ENCODE peak calls at places on chromosomes 5 and 9, in eight cellular contexts. One of them, this sample, is unnamed. For H3K4me1, the result is how much of the 10 kb centered on the place peaks cover.

GRCh38 chr9:34072868-34073590 is 24.3 kb upstream of the UBAP2 start:
- DNase-seq in thyroid gland: peak
- DNase-seq in MM.1S: no peak
- DNase-seq in heart right ventricle: no peak
- DNase-seq in tibial artery: no peak
- DNase-seq in Panc1: no peak
- DNase-seq in upper lobe of right lung: no peak
- DNase-seq in pancreas: no peak
- DNase-seq in this sample: no peak

GRCh38 chr9:130763585-130764200 is 70.1 kb downstream of the EXOSC2 start:
- DNase-seq in upper lobe of right lung: no peak
- DNase-seq in heart right ventricle: no peak
- DNase-seq in MM.1S: no peak
- DNase-seq in pancreas: no peak
- DNase-seq in thyroid gland: no peak
- DNase-seq in Panc1: no peak
- DNase-seq in tibial artery: no peak
- DNase-seq in this sample: no peak

GRCh38 chr9:120909904-120910303 is 16.7 kb downstream of the TRAF1 start:
- DNase-seq in upper lobe of right lung: no peak
- DNase-seq in pancreas: no peak
- DNase-seq in tibial artery: no peak
- DNase-seq in thyroid gland: no peak
- DNase-seq in Panc1: no peak
- DNase-seq in heart right ventricle: no peak
- DNase-seq in MM.1S: no peak
- DNase-seq in this sample: no peak

GRCh38 chr5:172437445-172438303 is 16.7 kb downstream of the SH3PXD2B start:
- DNase-seq in tibial artery: peak
- DNase-seq in upper lobe of right lung: peak
- DNase-seq in Panc1: no peak
- DNase-seq in MM.1S: no peak
- DNase-seq in heart right ventricle: peak
- DNase-seq in pancreas: peak
- DNase-seq in thyroid gland: peak
- DNase-seq in this sample: peak

GRCh38 chr5:54443264-54443663 is 12.2 kb upstream of the HSPB3 start:
- DNase-seq in Panc1: no peak
- DNase-seq in upper lobe of right lung: no peak
- DNase-seq in heart right ventricle: no peak
- DNase-seq in thyroid gland: no peak
- DNase-seq in pancreas: no peak
- DNase-seq in MM.1S: peak
- DNase-seq in tibial artery: no peak
- DNase-seq in this sample: no peak

GRCh38 chr5:68994645-68995044 is 99.2 kb upstream of the SLC30A5 start:
- DNase-seq in upper lobe of right lung: no peak
- DNase-seq in heart right ventricle: no peak
- DNase-seq in thyroid gland: no peak
- DNase-seq in MM.1S: no peak
- DNase-seq in pancreas: no peak
- DNase-seq in tibial artery: no peak
- DNase-seq in Panc1: no peak
- DNase-seq in this sample: no peak

GRCh38 chr5:82766216-82766615 is 311.0 kb downstream of the TMEM167A start:
- DNase-seq in heart right ventricle: no peak
- DNase-seq in thyroid gland: no peak
- DNase-seq in pancreas: no peak
- DNase-seq in upper lobe of right lung: no peak
- DNase-seq in tibial artery: no peak
- DNase-seq in MM.1S: no peak
- DNase-seq in Panc1: no peak
- DNase-seq in this sample: no peak

GRCh38 chr9:106307670-106308069 is 555.3 kb upstream of the ZNF462 start:
- DNase-seq in heart right ventricle: no peak
- DNase-seq in pancreas: no peak
- DNase-seq in upper lobe of right lung: no peak
- DNase-seq in tibial artery: no peak
- DNase-seq in MM.1S: no peak
- DNase-seq in Panc1: no peak
- DNase-seq in thyroid gland: no peak
- DNase-seq in this sample: no peak

GRCh38 chr5:162474239-162474638 is 406.7 kb downstream of the GABRG2 start:
- DNase-seq in Panc1: no peak
- DNase-seq in pancreas: no peak
- DNase-seq in heart right ventricle: no peak
- DNase-seq in MM.1S: no peak
- DNase-seq in tibial artery: no peak
- DNase-seq in thyroid gland: no peak
- DNase-seq in upper lobe of right lung: no peak
- DNase-seq in this sample: no peak

GRCh38 chr5:146662229-146662628 is 146.2 kb upstream of the GPR151 start:
- DNase-seq in heart right ventricle: no peak
- DNase-seq in thyroid gland: no peak
- DNase-seq in pancreas: no peak
- DNase-seq in tibial artery: no peak
- DNase-seq in Panc1: no peak
- DNase-seq in upper lobe of right lung: no peak
- DNase-seq in MM.1S: peak
- DNase-seq in this sample: no peak

GRCh38 chr9:128243486-128244415 is 32.1 kb downstream of the GOLGA2 start:
- DNase-seq in thyroid gland: no peak
- DNase-seq in MM.1S: no peak
- DNase-seq in upper lobe of right lung: no peak
- DNase-seq in pancreas: no peak
- DNase-seq in tibial artery: peak
- DNase-seq in heart right ventricle: peak
- DNase-seq in Panc1: no peak
- DNase-seq in this sample: no peak

GRCh38 chr9:128246471-128246870 is 29.3 kb downstream of the GOLGA2 start:
- DNase-seq in thyroid gland: no peak
- DNase-seq in upper lobe of right lung: no peak
- DNase-seq in MM.1S: no peak
- DNase-seq in heart right ventricle: no peak
- DNase-seq in pancreas: no peak
- DNase-seq in Panc1: no peak
- DNase-seq in tibial artery: no peak
- DNase-seq in this sample: no peak

GRCh38 chr9:128247191-128247803 is 28.5 kb downstream of the GOLGA2 start:
- DNase-seq in MM.1S: no peak
- DNase-seq in upper lobe of right lung: no peak
- DNase-seq in tibial artery: no peak
- DNase-seq in Panc1: no peak
- DNase-seq in heart right ventricle: no peak
- DNase-seq in pancreas: no peak
- DNase-seq in thyroid gland: no peak
- DNase-seq in this sample: no peak

GRCh38 chr9:128244443-128245226 is 31.2 kb downstream of the GOLGA2 start:
- DNase-seq in Panc1: no peak
- DNase-seq in upper lobe of right lung: peak
- DNase-seq in tibial artery: peak
- DNase-seq in pancreas: no peak
- DNase-seq in thyroid gland: peak
- DNase-seq in heart right ventricle: peak
- DNase-seq in MM.1S: no peak
- DNase-seq in this sample: peak

GRCh38 chr9:128245293-128246151 is 30.3 kb downstream of the GOLGA2 start:
- DNase-seq in Panc1: no peak
- DNase-seq in thyroid gland: no peak
- DNase-seq in upper lobe of right lung: peak
- DNase-seq in heart right ventricle: peak
- DNase-seq in MM.1S: no peak
- DNase-seq in tibial artery: no peak
- DNase-seq in pancreas: no peak
- DNase-seq in this sample: no peak
- H3K4me3 ChIP-seq in Panc1: no peak
- H3K4me3 ChIP-seq in thyroid gland: no peak
- H3K4me3 ChIP-seq in upper lobe of right lung: no peak
- H3K4me3 ChIP-seq in heart right ventricle: no peak
- H3K4me3 ChIP-seq in MM.1S: no peak
- H3K4me3 ChIP-seq in tibial artery: no peak
- H3K4me3 ChIP-seq in pancreas: no peak
- H3K4me3 ChIP-seq in this sample: no peak

DNA sequence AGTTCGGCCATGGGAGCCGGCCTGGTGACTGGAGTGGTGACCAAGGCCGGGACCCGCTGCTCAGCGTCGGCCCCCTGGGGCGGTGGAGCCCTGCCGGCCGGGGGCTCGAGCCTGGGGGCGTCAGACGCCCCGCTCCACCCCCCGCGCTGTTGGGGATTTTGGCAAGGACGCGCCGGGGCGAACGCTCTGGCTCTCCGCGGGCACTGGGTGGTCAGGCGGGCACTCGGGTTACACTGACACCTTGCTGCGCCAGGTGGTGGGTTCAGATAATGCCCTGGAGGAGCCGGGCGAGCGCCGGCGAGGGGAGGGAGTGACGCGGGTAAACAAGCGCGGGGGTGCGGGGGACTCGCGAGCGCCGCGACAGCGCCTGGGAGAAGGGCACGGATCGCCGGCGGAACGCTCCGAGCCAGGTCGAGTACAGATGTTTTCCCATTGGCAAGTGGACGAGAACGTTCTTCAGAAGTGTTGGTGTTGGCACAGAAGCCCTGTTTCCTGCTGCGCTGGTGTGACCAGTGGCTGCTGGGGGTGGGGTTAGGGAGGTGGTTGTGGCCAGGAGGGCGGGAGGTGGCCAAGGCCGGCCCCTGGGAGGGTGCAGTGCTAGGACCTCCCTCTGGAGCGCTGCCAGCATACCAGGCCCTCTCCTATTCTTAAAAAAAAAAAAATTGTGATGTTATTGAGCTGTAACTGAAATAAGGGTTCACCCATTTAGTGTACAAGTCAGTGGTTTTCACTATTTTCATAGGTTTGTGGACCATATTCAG is 773 bp downstream of the SQSTM1 start:
- DNase-seq in thyroid gland: peak
- DNase-seq in Panc1: no peak
- DNase-seq in upper lobe of right lung: peak
- DNase-seq in tibial artery: peak
- DNase-seq in pancreas: peak
- DNase-seq in heart right ventricle: peak
- DNase-seq in MM.1S: peak
- DNase-seq in this sample: peak
- H3K4me1 ChIP-seq in thyroid gland: half or more
- H3K4me1 ChIP-seq in Panc1: half or more
- H3K4me1 ChIP-seq in upper lobe of right lung: half or more
- H3K4me1 ChIP-seq in tibial artery: under half
- H3K4me1 ChIP-seq in pancreas: under half
- H3K4me1 ChIP-seq in heart right ventricle: half or more
- H3K4me1 ChIP-seq in MM.1S: under half
- H3K4me1 ChIP-seq in this sample: under half

DNA sequence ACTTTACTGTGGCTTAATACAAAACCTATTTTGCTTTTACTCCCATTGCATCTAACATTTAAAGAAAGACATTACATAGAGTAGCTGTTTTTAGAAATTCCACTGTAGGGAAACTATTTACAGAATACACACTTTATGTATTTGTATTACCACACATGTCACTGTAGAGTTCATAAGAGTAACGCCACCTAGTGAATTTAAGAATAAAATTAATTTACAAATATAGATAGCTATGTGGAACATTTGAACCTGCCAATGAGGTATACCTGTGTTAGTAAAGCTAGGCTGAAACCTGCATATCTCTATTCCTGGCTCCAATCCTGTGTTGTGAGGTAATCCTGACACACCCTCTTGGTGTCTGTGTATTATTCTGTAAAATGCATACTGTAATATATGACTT is 234.4 kb downstream of the MAST4 start:
- DNase-seq in thyroid gland: no peak
- DNase-seq in pancreas: no peak
- DNase-seq in tibial artery: no peak
- DNase-seq in upper lobe of right lung: no peak
- DNase-seq in heart right ventricle: no peak
- DNase-seq in Panc1: no peak
- DNase-seq in MM.1S: peak
- DNase-seq in this sample: no peak
- TF ChIP-seq CTCF in thyroid gland: no peak
- TF ChIP-seq CTCF in pancreas: no peak
- TF ChIP-seq CTCF in tibial artery: no peak
- TF ChIP-seq CTCF in upper lobe of right lung: no peak
- TF ChIP-seq CTCF in heart right ventricle: peak
- TF ChIP-seq CTCF in Panc1: peak
- TF ChIP-seq CTCF in MM.1S: peak
- TF ChIP-seq CTCF in this sample: no peak

GRCh38 chr5:31854181-31854624 is 215.3 kb downstream of the PDZD2 start:
- DNase-seq in heart right ventricle: peak
- DNase-seq in MM.1S: no peak
- DNase-seq in thyroid gland: peak
- DNase-seq in pancreas: peak
- DNase-seq in tibial artery: peak
- DNase-seq in upper lobe of right lung: peak
- DNase-seq in Panc1: no peak
- DNase-seq in this sample: peak

GRCh38 chr5:31855527-31855862 is 216.6 kb downstream of the PDZD2 start:
- DNase-seq in tibial artery: no peak
- DNase-seq in MM.1S: no peak
- DNase-seq in Panc1: no peak
- DNase-seq in pancreas: no peak
- DNase-seq in upper lobe of right lung: no peak
- DNase-seq in thyroid gland: no peak
- DNase-seq in heart right ventricle: no peak
- DNase-seq in this sample: no peak

GRCh38 chr5:31853398-31854135 is 214.6 kb downstream of the PDZD2 start:
- DNase-seq in pancreas: no peak
- DNase-seq in upper lobe of right lung: no peak
- DNase-seq in MM.1S: no peak
- DNase-seq in tibial artery: no peak
- DNase-seq in heart right ventricle: no peak
- DNase-seq in thyroid gland: peak
- DNase-seq in Panc1: no peak
- DNase-seq in this sample: no peak

GRCh38 chr5:31851290-31851689 is 212.4 kb downstream of the PDZD2 start:
- DNase-seq in pancreas: no peak
- DNase-seq in tibial artery: no peak
- DNase-seq in heart right ventricle: no peak
- DNase-seq in thyroid gland: no peak
- DNase-seq in upper lobe of right lung: no peak
- DNase-seq in MM.1S: no peak
- DNase-seq in Panc1: no peak
- DNase-seq in this sample: no peak

DNA sequence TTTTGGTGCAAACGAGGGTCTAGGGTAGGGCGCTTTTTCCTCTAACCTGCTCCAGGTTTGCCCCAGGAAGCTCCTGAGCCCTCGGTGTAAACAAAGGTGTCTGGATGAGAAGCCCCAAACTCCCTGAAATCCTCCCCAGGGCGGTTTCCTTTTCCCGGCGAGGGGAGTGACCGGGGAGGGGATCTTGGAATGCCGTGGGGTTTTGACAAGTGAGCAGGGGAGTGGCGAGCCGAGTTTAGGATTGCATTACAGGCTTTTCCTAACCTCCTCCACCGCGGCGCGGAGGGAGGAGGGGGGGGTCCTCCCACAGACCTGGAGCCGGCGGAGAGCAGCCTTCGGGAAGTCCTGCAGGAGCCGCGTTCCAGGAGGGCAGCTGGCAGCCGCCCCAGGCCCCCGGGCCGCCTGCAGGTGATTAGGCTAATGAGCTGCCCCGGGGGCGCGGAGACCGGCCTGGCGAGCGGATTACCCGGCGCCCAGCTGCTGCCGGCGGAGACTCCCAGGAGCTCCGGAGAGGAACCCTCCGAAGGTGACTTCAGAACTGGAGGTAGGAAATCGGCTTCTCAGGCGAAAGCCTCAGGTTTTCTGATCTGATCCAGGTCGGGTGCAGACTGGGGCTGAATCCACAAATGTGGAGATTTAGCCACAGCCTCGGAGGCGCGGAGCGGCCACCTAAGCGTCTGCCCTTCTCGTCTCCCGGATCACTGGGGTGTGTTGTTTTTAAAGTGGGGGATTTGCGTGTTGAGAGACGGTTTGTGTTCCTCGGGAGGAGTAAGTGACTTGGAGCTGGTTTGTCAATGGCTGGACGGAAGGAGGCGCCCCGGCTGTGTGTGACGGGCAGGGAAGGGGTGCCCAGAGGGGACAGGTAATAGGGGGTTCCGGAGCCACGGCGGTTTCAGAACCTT is 215.9 kb downstream of the PDZD2 start:
- DNase-seq in tibial artery: no peak
- DNase-seq in heart right ventricle: peak
- DNase-seq in Panc1: no peak
- DNase-seq in upper lobe of right lung: peak
- DNase-seq in MM.1S: no peak
- DNase-seq in thyroid gland: peak
- DNase-seq in pancreas: peak
- DNase-seq in this sample: peak
- H3K4me3 ChIP-seq in tibial artery: peak
- H3K4me3 ChIP-seq in heart right ventricle: peak
- H3K4me3 ChIP-seq in Panc1: peak
- H3K4me3 ChIP-seq in upper lobe of right lung: peak
- H3K4me3 ChIP-seq in MM.1S: no peak
- H3K4me3 ChIP-seq in thyroid gland: peak
- H3K4me3 ChIP-seq in pancreas: peak
- H3K4me3 ChIP-seq in this sample: peak